ENCODE peak calls at places on chromosome 3, in ten cellular contexts. B is iris pigment epithelial cell; H is activated CD4-positive, alpha-beta T cell treated with anti-CD3 and anti-CD28 coated beads, Interleukin-2, amount 50 U/mL, for 48 hours; T is activated CD8-positive, alpha-beta memory T cell treated with anti-CD3 and anti-CD28 coated beads for 24 hours; P is Right ventricle myocardium superior; N is NCI-H1092; R is occipital lobe; Q is GM20000; O is breast epithelium; E is adrenal gland. G is an unnamed sample.

GRCh38 chr3:136266468-136266867 is 16.3 kb downstream of the PCCB start:
- DNase-seq in P (no peak), Q (no peak), N (no peak), R (no peak), E (no peak), T (no peak), B (peak; percentile 79), H (no peak), O (no peak), G (no peak)

GRCh38 chr3:193868590-193868989 is 267.4 kb upstream of the HES1 start:
- DNase-seq in T (no peak), N (no peak), R (no peak), B (no peak), Q (no peak), P (no peak), H (no peak), O (no peak), E (no peak), G (no peak)

GRCh38 chr3:40821316-40821715 is 296.6 kb downstream of the ZNF621 start:
- DNase-seq in T (no peak), R (no peak), H (no peak), N (no peak), P (no peak), E (no peak), B (no peak), O (no peak), Q (no peak), G (no peak)

GRCh38 chr3:46187876-46188275 is 20.2 kb downstream of the CCR1 start:
- DNase-seq in O (no peak), T (no peak), E (no peak), H (no peak), P (no peak), R (no peak), B (peak; percentile 49), Q (peak; percentile 46), N (no peak), G (peak; percentile 72)

GRCh38 chr3:1677576-1678164 is 421.0 kb upstream of the CNTN4 start:
- DNase-seq in R (no peak), E (no peak), O (no peak), H (no peak), Q (no peak), P (no peak), T (no peak), B (no peak), N (no peak), G (no peak)

GRCh38 chr3:49346797-49347251 is 7.0 kb upstream of the USP4 start:
- DNase-seq in H (no peak), E (no peak), O (no peak), P (no peak), B (peak; percentile 59), Q (no peak), N (no peak), R (no peak), T (no peak), G (no peak)

GRCh38 chr3:37905987-37906674 is 44.5 kb downstream of the CTDSPL start:
- DNase-seq in B (peak; percentile 46), H (no peak), N (no peak), R (no peak), E (peak; percentile 41), Q (no peak), T (no peak), P (no peak), O (no peak), G (no peak)

GRCh38 chr3:86175593-86175992 is 815.4 kb downstream of the VGLL3 start:
- DNase-seq in O (no peak), N (peak; percentile 6), P (no peak), E (no peak), Q (no peak), H (no peak), T (no peak), R (no peak), B (no peak), G (no peak)